ENCODE peak calls at places on chromosomes 1 and 21, in four cellular contexts. One of them, this sample, is unnamed.

GRCh38 chr1:231421616-231421970 is 494 bp downstream of the EGLN1 start:
- DNase-seq in BJ: no peak
- DNase-seq in Panc1: no peak
- DNase-seq in GM04503: no peak
- DNase-seq in this sample: peak

GRCh38 chr21:43930848-43931384 is 65.9 kb downstream of the AGPAT3 start:
- DNase-seq in BJ: no peak
- DNase-seq in Panc1: no peak
- DNase-seq in GM04503: no peak
- DNase-seq in this sample: no peak

GRCh38 chr1:13520985-13521384 is 7.2 kb upstream of the LRRC38 start:
- DNase-seq in GM04503: no peak
- DNase-seq in Panc1: no peak
- DNase-seq in BJ: no peak
- DNase-seq in this sample: no peak

GRCh38 chr1:87869563-87869962 is 540.9 kb downstream of the LMO4 start:
- DNase-seq in BJ: peak
- DNase-seq in Panc1: no peak
- DNase-seq in GM04503: peak
- DNase-seq in this sample: peak

GRCh38 chr21:39363607-39364555 is 15.0 kb upstream of the HMGN1 start:
- DNase-seq in Panc1: no peak
- DNase-seq in BJ: no peak
- DNase-seq in GM04503: no peak
- DNase-seq in this sample: no peak

GRCh38 chr1:165697881-165698842 is at the start of gene ALDH9A1:
- DNase-seq in Panc1: peak
- DNase-seq in BJ: peak
- DNase-seq in GM04503: peak
- DNase-seq in this sample: peak

GRCh38 chr1:226603030-226603960 is 54.7 kb downstream of the STUM start:
- DNase-seq in BJ: peak
- DNase-seq in GM04503: no peak
- DNase-seq in Panc1: no peak
- DNase-seq in this sample: peak

GRCh38 chr1:1083181-1084027 is 9.3 kb upstream of the RNF223 start:
- DNase-seq in Panc1: no peak
- DNase-seq in BJ: no peak
- DNase-seq in GM04503: no peak
- DNase-seq in this sample: no peak

GRCh38 chr1:228935855-228936727 is 200.8 kb downstream of the RHOU start:
- DNase-seq in GM04503: no peak
- DNase-seq in Panc1: no peak
- DNase-seq in BJ: no peak
- DNase-seq in this sample: no peak